ENCODE peak calls at places on chromosomes 3 and 15, in ten cellular contexts. X is hypothalamus, W is ureter, T is cardiac muscle cell, P is HEK293T, Y is endothelial cell, C is DMS53, A is EL, D is aorta, M is IMR-90. E is an unnamed sample.
A peak's percentile ranks its signal among the peaks of the same experiment; 100 is the strongest.

GRCh38 chr3:187616307-187616939 is 53.8 kb downstream of the SST start:
- DNase-seq in P (peak; percentile 44), Y (peak; percentile 63), T (peak; percentile 72), C (peak; percentile 79), M (peak; percentile 55), W (no peak), A (peak; percentile 63), X (no peak), D (no peak), E (peak; percentile 55)

GRCh38 chr3:196617256-196617655 is 22.2 kb upstream of the NRROS start:
- DNase-seq in T (no peak), D (no peak), X (no peak), P (no peak), A (no peak), Y (no peak), M (no peak), W (no peak), C (no peak), E (no peak)

GRCh38 chr3:152302521-152303021 is 33.8 kb downstream of the MBNL1 start:
- DNase-seq in C (peak; percentile 18), A (peak; percentile 90), Y (no peak), W (no peak), D (peak; percentile 81), P (no peak), M (peak; percentile 90), T (peak; percentile 65), X (peak; percentile 40), E (no peak)

GRCh38 chr3:101976473-101976872 is 127.2 kb downstream of the NFKBIZ start:
- DNase-seq in Y (no peak), T (peak; percentile 75), M (no peak), P (no peak), C (no peak), A (peak; percentile 8), W (no peak), D (no peak), X (no peak), E (no peak)

GRCh38 chr15:26564354-26564753 is 208.5 kb downstream of the GABRB3 start:
- DNase-seq in P (no peak), Y (no peak), T (no peak), C (no peak), M (no peak), A (no peak), D (no peak), W (no peak), X (no peak), E (no peak)

GRCh38 chr15:98976500-98976899 is 31.1 kb downstream of the PGPEP1L start:
- DNase-seq in A (no peak), T (no peak), D (no peak), C (no peak), W (no peak), X (no peak), P (no peak), M (no peak), Y (no peak), E (no peak)

GRCh38 chr15:55279746-55280351 is 9.8 kb downstream of the RAB27A start:
- DNase-seq in C (peak; percentile 90), X (no peak), Y (no peak), M (peak; percentile 95), D (no peak), A (peak; percentile 85), P (no peak), W (no peak), T (no peak), E (peak; percentile 80)

GRCh38 chr3:172082269-172082668 is 42.9 kb downstream of the FNDC3B start:
- DNase-seq in W (no peak), T (no peak), A (peak; percentile 98), C (no peak), Y (no peak), P (no peak), X (no peak), D (no peak), M (peak; percentile 95), E (no peak)

GRCh38 chr3:125067225-125067624 is 11.4 kb upstream of the HEG1 start:
- DNase-seq in T (no peak), P (no peak), Y (no peak), C (no peak), X (no peak), M (peak; percentile 45), A (peak; percentile 57), D (no peak), W (no peak), E (no peak)

GRCh38 chr15:31004220-31004733 is 12.8 kb upstream of the MTMR10 start:
- DNase-seq in D (no peak), M (no peak), C (no peak), Y (peak; percentile 14), A (no peak), T (no peak), P (no peak), X (no peak), W (no peak), E (no peak)

GRCh38 chr3:61182648-61183047 is 68.6 kb downstream of the FHIT start:
- DNase-seq in W (no peak), Y (no peak), A (no peak), D (no peak), X (no peak), P (no peak), C (peak; percentile 35), T (no peak), M (no peak), E (no peak)

GRCh38 chr15:49047456-49047855 is 1.2 kb upstream of the SECISBP2L start:
- DNase-seq in C (no peak), X (no peak), Y (no peak), P (no peak), A (no peak), W (no peak), T (no peak), M (no peak), D (no peak), E (no peak)

GRCh38 chr15:101126618-101127502 is 125.0 kb downstream of the CHSY1 start:
- DNase-seq in P (no peak), T (no peak), M (peak; percentile 81), A (peak; percentile 55), W (no peak), D (peak; percentile 59), Y (no peak), X (no peak), C (no peak), E (no peak)

GRCh38 chr3:67383379-67383778 is 271.0 kb downstream of the SUCLG2 start:
- DNase-seq in M (no peak), X (no peak), A (no peak), T (no peak), C (no peak), D (no peak), Y (no peak), W (no peak), P (no peak), E (no peak)

GRCh38 chr3:181103605-181104004 is 114.1 kb upstream of the DNAJC19 start:
- DNase-seq in W (no peak), D (no peak), X (no peak), Y (peak; percentile 27), T (peak; percentile 16), C (peak; percentile 68), P (peak; percentile 12), A (peak; percentile 1), M (no peak), E (peak; percentile 51)

GRCh38 chr15:88440021-88440420 is 27.2 kb downstream of the MRPL46 start:
- DNase-seq in Y (no peak), C (no peak), P (no peak), A (peak; percentile 77), W (no peak), M (peak; percentile 78), T (no peak), X (no peak), D (no peak), E (no peak)

GRCh38 chr3:140441006-140441405 is 236.9 kb upstream of the TRIM42 start:
- DNase-seq in A (peak; percentile 3), C (no peak), Y (no peak), P (no peak), X (no peak), T (no peak), D (peak; percentile 86), M (peak; percentile 15), W (no peak), E (no peak)

GRCh38 chr3:17686613-17687012 is 55.8 kb downstream of the TBC1D5 start:
- DNase-seq in X (no peak), T (peak; percentile 10), P (no peak), D (no peak), C (peak; percentile 30), Y (peak; percentile 8), A (peak; percentile 6), M (no peak), W (no peak), E (peak; percentile 60)

GRCh38 chr3:157531771-157532170 is 28.6 kb upstream of the VEPH1 start:
- DNase-seq in X (no peak), M (peak; percentile 21), T (no peak), Y (no peak), C (no peak), A (peak; percentile 27), D (no peak), P (no peak), W (no peak), E (no peak)

GRCh38 chr15:38562278-38562677 is 2.3 kb downstream of the RASGRP1 start:
- DNase-seq in X (no peak), W (no peak), D (no peak), T (no peak), C (no peak), M (no peak), P (no peak), Y (no peak), A (no peak), E (no peak)

GRCh38 chr3:37819591-37819990 is 42.1 kb upstream of the CTDSPL start:
- DNase-seq in M (no peak), X (no peak), C (no peak), W (no peak), P (no peak), T (peak; percentile 69), Y (no peak), D (no peak), A (no peak), E (no peak)

GRCh38 chr3:10988003-10988402 is 4.5 kb upstream of the SLC6A1 start:
- DNase-seq in C (no peak), P (no peak), W (no peak), D (no peak), Y (no peak), X (no peak), M (no peak), T (no peak), A (no peak), E (no peak)

GRCh38 chr15:59997070-59997701 is 6.9 kb upstream of the FOXB1 start:
- DNase-seq in X (no peak), D (no peak), P (peak; percentile 37), Y (no peak), M (no peak), W (no peak), A (no peak), T (peak; percentile 32), C (peak; percentile 95), E (no peak)

GRCh38 chr15:43346305-43346704 is 15.9 kb upstream of the LCMT2 start:
- DNase-seq in Y (no peak), X (no peak), M (no peak), D (no peak), A (no peak), C (peak; percentile 2), T (no peak), W (no peak), P (no peak), E (peak; percentile 35)

E was measured in erythroblast.